ENCODE peak calls at places on chromosomes 1 and 21, in seven cellular contexts. C is GM10248, X is GM23338, M is osteoblast, I is AG04450, F is fibroblast of the aortic adventitia, H is upper lobe of right lung. P is an unnamed sample.

GRCh38 chr1:1439550-1440261 is 4.2 kb downstream of the VWA1 start:
- DNase-seq in I (no peak), X (peak; percentile 60), H (no peak), F (no peak), M (peak; percentile 87), C (no peak), P (no peak)

GRCh38 chr1:19613075-19613748 is 30.9 kb upstream of the NBL1 start:
- DNase-seq in I (no peak), X (no peak), H (no peak), F (no peak), C (no peak), M (peak; percentile 29), P (no peak)

GRCh38 chr1:46169811-46170454 is 5.0 kb upstream of the TSPAN1 start:
- DNase-seq in X (no peak), M (no peak), H (no peak), F (no peak), I (no peak), C (no peak), P (no peak)

GRCh38 chr1:116544588-116545358 is 26.1 kb downstream of the CD58 start:
- DNase-seq in I (no peak), X (no peak), H (no peak), M (no peak), C (no peak), F (no peak), P (no peak)

GRCh38 chr1:180672105-180672504 is 40.3 kb downstream of the XPR1 start:
- DNase-seq in I (no peak), C (no peak), F (no peak), M (peak; percentile 25), H (no peak), X (no peak), P (no peak)

GRCh38 chr1:82517586-82517985 is 716.9 kb downstream of the ADGRL2 start:
- DNase-seq in I (no peak), F (peak; percentile 41), X (peak; percentile 56), M (no peak), C (no peak), H (no peak), P (peak; percentile 41)

GRCh38 chr1:89938171-89939055 is 56.5 kb upstream of the ZNF326 start:
- DNase-seq in F (peak; percentile 54), C (no peak), I (no peak), X (no peak), M (no peak), H (no peak), P (no peak)

GRCh38 chr1:168470821-168471473 is 72.8 kb downstream of the XCL2 start:
- DNase-seq in C (no peak), X (no peak), M (peak; percentile 81), I (peak; percentile 59), F (peak; percentile 92), H (no peak), P (no peak)

DNA sequence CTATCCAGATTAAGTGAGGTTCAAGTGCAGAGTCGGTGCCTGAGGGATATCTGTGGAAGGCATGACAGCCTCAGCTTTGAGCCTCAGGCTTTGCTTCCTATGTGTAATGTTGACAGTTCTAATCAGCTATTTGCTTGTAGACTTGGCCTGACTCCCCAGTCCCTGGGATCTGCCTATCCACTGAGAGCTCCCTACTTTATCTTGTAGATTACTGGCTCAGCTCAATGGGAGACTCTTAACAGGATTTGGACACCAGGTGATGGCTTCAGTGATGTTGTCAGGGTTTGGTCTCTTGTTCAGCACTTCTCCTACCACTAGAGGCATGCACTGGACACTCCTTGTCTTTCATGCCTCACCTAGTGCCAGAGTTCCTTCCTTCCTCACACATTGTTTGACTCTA is 126.6 kb upstream of the BEND5 start:
- DNase-seq in H (no peak), F (no peak), C (no peak), X (no peak), I (no peak), M (no peak), P (no peak)
- TF ChIP-seq CTCF in H (no peak), F (no peak), C (no peak), X (no peak), I (no peak), M (no peak), P (no peak)

GRCh38 chr21:38341546-38342012 is 84.8 kb downstream of the KCNJ15 start:
- DNase-seq in M (peak; percentile 11), C (no peak), F (peak; percentile 71), H (peak; percentile 71), X (no peak), I (no peak), P (no peak)

GRCh38 chr21:38340131-38340530 is 83.3 kb downstream of the KCNJ15 start:
- DNase-seq in F (no peak), M (peak; percentile 18), C (no peak), X (no peak), H (no peak), I (no peak), P (no peak)

GRCh38 chr21:38346286-38346685 is 89.5 kb downstream of the KCNJ15 start:
- DNase-seq in X (no peak), I (no peak), M (no peak), F (no peak), C (no peak), H (no peak), P (no peak)

GRCh38 chr21:38343691-38344090 is 86.9 kb downstream of the KCNJ15 start:
- DNase-seq in C (no peak), X (no peak), M (peak; percentile 77), H (peak; percentile 80), F (peak; percentile 74), I (no peak), P (no peak)

GRCh38 chr21:38342734-38343133 is 85.9 kb downstream of the KCNJ15 start:
- DNase-seq in F (peak; percentile 63), H (no peak), M (no peak), C (no peak), X (no peak), I (no peak), P (no peak)
- TF ChIP-seq CTCF in F (no peak), H (no peak), M (no peak), C (no peak), X (no peak), I (no peak), P (no peak)

GRCh38 chr1:107141491-107142369 is 891 bp downstream of the NTNG1 start:
- DNase-seq in H (peak; percentile 65), M (peak; percentile 79), F (peak; percentile 81), I (peak; percentile 20), C (peak; percentile 41), X (peak; percentile 73), P (peak; percentile 84)
- TF ChIP-seq CTCF in H (peak; percentile 75), M (peak; percentile 74), F (peak; percentile 68), I (peak; percentile 71), C (peak; percentile 40), X (no peak), P (peak; percentile 94)

GRCh38 chr1:84771895-84772294 is 81.6 kb upstream of the SSX2IP start:
- DNase-seq in F (no peak), M (no peak), H (no peak), X (peak; percentile 11), C (no peak), I (no peak), P (no peak)
- TF ChIP-seq CTCF in F (no peak), M (no peak), H (no peak), X (peak; percentile 13), C (no peak), I (no peak), P (no peak)